ENCODE peak calls at places on chromosomes 7 and 10, in eight cellular contexts. T is HFFc6; I is RCC 7860; N is activated CD8-positive, alpha-beta memory T cell treated with anti-CD3 and anti-CD28 coated beads for 24 hours; B is AG04449; Q is EL; M is neural progenitor cell; F is amniotic epithelial cell. D is an unnamed sample.

GRCh38 chr7:106344861-106345260 is 60.1 kb upstream of the NAMPT start:
- DNase-seq in T (no peak), I (no peak), N (no peak), B (no peak), Q (peak), M (no peak), F (peak), D (no peak)

GRCh38 chr10:31037749-31038148 is 6.1 kb upstream of the ZNF438 start:
- DNase-seq in T (no peak), I (no peak), N (no peak), B (no peak), Q (no peak), M (no peak), F (no peak), D (no peak)

GRCh38 chr7:99004216-99004615 is 125.9 kb downstream of the TRRAP start:
- DNase-seq in T (no peak), I (no peak), N (peak), B (no peak), Q (no peak), M (no peak), F (peak), D (no peak)

GRCh38 chr10:81903472-81903871 is 28.5 kb downstream of the NRG3 start:
- DNase-seq in T (no peak), I (no peak), N (no peak), B (no peak), Q (no peak), M (no peak), F (no peak), D (no peak)

GRCh38 chr10:105726149-105726548 is 1085.1 kb downstream of the SORCS3 start:
- DNase-seq in T (no peak), I (no peak), N (no peak), B (no peak), Q (no peak), M (no peak), F (no peak), D (no peak)

GRCh38 chr7:155842496-155843265 is 30.4 kb upstream of the SHH start:
- DNase-seq in T (no peak), I (no peak), N (no peak), B (no peak), Q (no peak), M (no peak), F (no peak), D (no peak)

GRCh38 chr7:20206104-20206896 is 10.9 kb downstream of the MACC1 start:
- DNase-seq in T (no peak), I (peak), N (no peak), B (no peak), Q (no peak), M (no peak), F (no peak), D (no peak)

GRCh38 chr10:71188201-71188600 is 24.2 kb upstream of the UNC5B start:
- DNase-seq in T (no peak), I (no peak), N (no peak), B (no peak), Q (no peak), M (no peak), F (no peak), D (no peak)

GRCh38 chr7:51647486-51647885 is 330.9 kb upstream of the COBL start:
- DNase-seq in T (no peak), I (no peak), N (no peak), B (no peak), Q (no peak), M (no peak), F (no peak), D (no peak)

GRCh38 chr10:133010095-133010837 is 67.9 kb upstream of the CFAP46 start:
- DNase-seq in T (no peak), I (no peak), N (no peak), B (no peak), Q (peak), M (no peak), F (no peak), D (no peak)

GRCh38 chr7:220151-220841 is 27.9 kb downstream of the FAM20C start:
- DNase-seq in T (peak), I (no peak), N (no peak), B (no peak), Q (no peak), M (peak), F (peak), D (no peak)

GRCh38 chr10:69842932-69843331 is 41.2 kb downstream of the COL13A1 start:
- DNase-seq in T (no peak), I (no peak), N (no peak), B (no peak), Q (no peak), M (no peak), F (peak), D (no peak)

GRCh38 chr10:26755443-26755903 is 58.0 kb downstream of the PDSS1 start:
- DNase-seq in T (peak), I (peak), N (no peak), B (no peak), Q (peak), M (peak), F (peak), D (no peak)

GRCh38 chr7:66150471-66150870 is 35.8 kb downstream of the CRCP start:
- DNase-seq in T (peak), I (no peak), N (no peak), B (no peak), Q (peak), M (no peak), F (peak), D (no peak)

GRCh38 chr10:114386446-114386845 is 17.9 kb downstream of the AFAP1L2 start:
- DNase-seq in T (no peak), I (no peak), N (no peak), B (no peak), Q (no peak), M (no peak), F (no peak), D (no peak)

GRCh38 chr7:24134535-24134934 is 149.5 kb upstream of the NPY start:
- DNase-seq in T (no peak), I (no peak), N (no peak), B (no peak), Q (no peak), M (no peak), F (no peak), D (no peak)

GRCh38 chr10:31315453-31315852 is 3.6 kb upstream of the ZEB1 start:
- DNase-seq in T (peak), I (peak), N (no peak), B (no peak), Q (peak), M (no peak), F (peak), D (no peak)

GRCh38 chr7:112421666-112422486 is 28.4 kb upstream of the IFRD1 start:
- DNase-seq in T (no peak), I (no peak), N (no peak), B (no peak), Q (no peak), M (no peak), F (no peak), D (no peak)

GRCh38 chr7:131221061-131221460 is 106.6 kb upstream of the MKLN1 start:
- DNase-seq in T (no peak), I (no peak), N (peak), B (no peak), Q (no peak), M (no peak), F (no peak), D (no peak)

GRCh38 chr7:20327047-20327446 is 3.7 kb upstream of the ITGB8 start:
- DNase-seq in T (no peak), I (peak), N (no peak), B (no peak), Q (peak), M (no peak), F (peak), D (no peak)

GRCh38 chr10:123746016-123746415 is 79.9 kb downstream of the GPR26 start:
- DNase-seq in T (no peak), I (no peak), N (no peak), B (no peak), Q (no peak), M (no peak), F (no peak), D (no peak)

GRCh38 chr7:64463636-64464375 is 99.1 kb downstream of the ZNF680 start:
- DNase-seq in T (no peak), I (no peak), N (no peak), B (no peak), Q (peak), M (no peak), F (peak), D (no peak)

GRCh38 chr7:30351724-30352123 is 67.3 kb downstream of the ZNRF2 start:
- DNase-seq in T (no peak), I (no peak), N (no peak), B (no peak), Q (no peak), M (no peak), F (no peak), D (no peak)

GRCh38 chr7:66668677-66669076 is 40.0 kb downstream of the KCTD7 start:
- DNase-seq in T (no peak), I (no peak), N (no peak), B (no peak), Q (no peak), M (no peak), F (no peak), D (no peak)

GRCh38 chr7:77242535-77242934 is 42.9 kb upstream of the FGL2 start:
- DNase-seq in T (no peak), I (no peak), N (no peak), B (no peak), Q (no peak), M (no peak), F (peak), D (no peak)

GRCh38 chr7:119935418-119936025 is 337.5 kb upstream of the KCND2 start:
- DNase-seq in T (peak), I (peak), N (no peak), B (no peak), Q (peak), M (peak), F (peak), D (no peak)

GRCh38 chr10:82922755-82923154 is 1047.8 kb downstream of the NRG3 start:
- DNase-seq in T (peak), I (peak), N (no peak), B (no peak), Q (peak), M (no peak), F (peak), D (no peak)

GRCh38 chr10:122310311-122311050 is 39.4 kb downstream of the BTBD16 start:
- DNase-seq in T (no peak), I (peak), N (no peak), B (no peak), Q (no peak), M (no peak), F (peak), D (no peak)

GRCh38 chr10:11146402-11147171 is 128.9 kb downstream of the CELF2 start:
- DNase-seq in T (no peak), I (no peak), N (no peak), B (no peak), Q (peak), M (no peak), F (peak), D (no peak)

GRCh38 chr7:18402488-18403183 is 92.9 kb upstream of the HDAC9 start:
- DNase-seq in T (peak), I (no peak), N (no peak), B (no peak), Q (peak), M (no peak), F (peak), D (no peak)

GRCh38 chr7:95297041-95297440 is 27.3 kb downstream of the PON1 start:
- DNase-seq in T (no peak), I (no peak), N (no peak), B (no peak), Q (no peak), M (no peak), F (peak), D (no peak)

GRCh38 chr10:109474817-109475216 is 448.5 kb downstream of the XPNPEP1 start:
- DNase-seq in T (no peak), I (no peak), N (no peak), B (no peak), Q (no peak), M (peak), F (peak), D (no peak)

GRCh38 chr10:15436696-15437095 is 65.6 kb upstream of the FAM171A1 start:
- DNase-seq in T (no peak), I (no peak), N (no peak), B (no peak), Q (no peak), M (no peak), F (peak), D (no peak)

GRCh38 chr7:8724080-8724718 is 290.8 kb downstream of the NXPH1 start:
- DNase-seq in T (no peak), I (peak), N (no peak), B (no peak), Q (peak), M (peak), F (no peak), D (peak)

GRCh38 chr10:128894641-128895040 is 572.4 kb upstream of the MGMT start:
- DNase-seq in T (no peak), I (no peak), N (no peak), B (no peak), Q (no peak), M (no peak), F (no peak), D (no peak)

GRCh38 chr7:96224682-96225081 is 97.2 kb downstream of the SLC25A13 start:
- DNase-seq in T (no peak), I (no peak), N (no peak), B (no peak), Q (no peak), M (peak), F (peak), D (no peak)

GRCh38 chr7:28311670-28312069 is 100.6 kb upstream of the CREB5 start:
- DNase-seq in T (no peak), I (no peak), N (no peak), B (no peak), Q (no peak), M (no peak), F (no peak), D (no peak)

GRCh38 chr7:104241581-104241980 is 33.8 kb upstream of the ORC5 start:
- DNase-seq in T (no peak), I (no peak), N (no peak), B (no peak), Q (no peak), M (no peak), F (no peak), D (no peak)

GRCh38 chr7:27953361-27953760 is 213.4 kb downstream of the TAX1BP1 start:
- DNase-seq in T (no peak), I (no peak), N (no peak), B (no peak), Q (no peak), M (no peak), F (no peak), D (no peak)

D was measured in GM12891.